ENCODE peak calls at places on chromosomes 1 and 21, in seven cellular contexts. O is neuronal stem cell, W is mesendoderm, S is IMR-90, Y is H9, A is H1, D is mesenchymal stem cell. U is an unnamed sample.

GRCh38 chr1:7384121-7384520 is 387.0 kb upstream of the VAMP3 start:
- DNase-seq in O (no peak), W (no peak), S (no peak), Y (peak), A (peak), D (no peak), U (no peak)

GRCh38 chr1:15296602-15297321 is 49.7 kb downstream of the FHAD1 start:
- DNase-seq in O (no peak), W (no peak), S (peak), Y (no peak), A (no peak), D (no peak), U (no peak)

GRCh38 chr1:115454835-115455511 is 116.9 kb upstream of the NGF start:
- DNase-seq in O (no peak), W (no peak), S (peak), Y (no peak), A (no peak), D (no peak), U (no peak)

GRCh38 chr1:15680614-15681345 is 3.3 kb upstream of the PLEKHM2 start:
- DNase-seq in O (no peak), W (peak), S (peak), Y (no peak), A (no peak), D (peak), U (peak)

GRCh38 chr1:60425528-60425927 is 352.0 kb upstream of the C1orf87 start:
- DNase-seq in O (no peak), W (peak), S (no peak), Y (peak), A (no peak), D (no peak), U (no peak)

GRCh38 chr1:41558761-41559171 is 74.3 kb upstream of the EDN2 start:
- DNase-seq in O (no peak), W (no peak), S (no peak), Y (no peak), A (no peak), D (no peak), U (no peak)

GRCh38 chr1:3360158-3360440 is 94.4 kb upstream of the ARHGEF16 start:
- DNase-seq in O (no peak), W (no peak), S (no peak), Y (no peak), A (no peak), D (no peak), U (no peak)

GRCh38 chr1:196115641-196116040 is 492.6 kb downstream of the KCNT2 start:
- DNase-seq in O (no peak), W (peak), S (peak), Y (no peak), A (no peak), D (peak), U (peak)

GRCh38 chr1:35556494-35557117 is 597 bp downstream of the KIAA0319L start:
- DNase-seq in O (no peak), W (no peak), S (no peak), Y (no peak), A (no peak), D (no peak), U (no peak)

GRCh38 chr1:70616946-70617345 is 205.9 kb downstream of the CTH start:
- DNase-seq in O (no peak), W (no peak), S (no peak), Y (no peak), A (no peak), D (no peak), U (no peak)

GRCh38 chr1:51926171-51926812 is 47.8 kb upstream of the NRDC start:
- DNase-seq in O (peak), W (peak), S (peak), Y (peak), A (no peak), D (peak), U (peak)

GRCh38 chr1:3072178-3072947 is 3.4 kb downstream of the PRDM16 start:
- DNase-seq in O (no peak), W (no peak), S (no peak), Y (no peak), A (peak), D (no peak), U (no peak)

GRCh38 chr1:31690921-31691320 is 12.9 kb downstream of the COL16A1 start:
- DNase-seq in O (no peak), W (no peak), S (no peak), Y (no peak), A (no peak), D (no peak), U (no peak)

GRCh38 chr1:98965394-98965793 is 39.3 kb downstream of the PLPPR5 start:
- DNase-seq in O (no peak), W (no peak), S (no peak), Y (no peak), A (no peak), D (no peak), U (peak)
- H3K9ac ChIP-seq in O (no peak), W (no peak), S (no peak), Y (no peak), A (no peak), D (no peak), U (no peak)

GRCh38 chr21:44389335-44389734 is 35.9 kb downstream of the TRPM2 start:
- DNase-seq in O (no peak), W (no peak), S (no peak), Y (no peak), A (no peak), D (no peak), U (no peak)
- H2BK5ac ChIP-seq in O (no peak), W (no peak), S (no peak), Y (no peak), A (no peak), D (no peak), U (no peak)

DNA sequence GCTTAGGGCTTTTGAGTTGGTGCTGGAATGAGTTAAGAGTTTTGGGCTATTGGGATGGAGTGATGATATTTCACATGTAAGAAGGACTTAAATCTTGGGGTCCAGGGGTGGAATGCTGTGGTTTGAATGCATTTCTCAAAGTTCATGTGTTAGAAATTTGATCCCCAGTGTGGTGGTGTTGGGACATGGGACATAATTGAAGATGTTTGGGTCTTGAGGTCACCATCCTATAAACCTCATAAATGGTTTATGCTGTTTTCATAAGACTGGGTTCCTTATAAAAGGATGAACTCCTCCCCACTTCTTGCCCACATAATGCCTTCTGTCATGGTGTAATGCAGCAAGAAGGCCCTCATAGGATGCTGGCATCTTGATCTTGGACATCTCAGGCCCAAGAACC is 48.2 kb upstream of the NEK7 start:
- DNase-seq in O (no peak), W (no peak), S (no peak), Y (no peak), A (no peak), D (no peak), U (no peak)
- H4K8ac ChIP-seq in O (no peak), W (no peak), S (no peak), Y (no peak), A (no peak), D (no peak), U (no peak)

GRCh38 chr1:222053790-222054294 is 312.0 kb upstream of the DUSP10 start:
- DNase-seq in O (no peak), W (no peak), S (no peak), Y (no peak), A (no peak), D (no peak), U (no peak)
- H3K9ac ChIP-seq in O (no peak), W (no peak), S (no peak), Y (no peak), A (no peak), D (no peak), U (no peak)

GRCh38 chr1:247328311-247328710 is 3.4 kb downstream of the ZNF496 start:
- DNase-seq in O (no peak), W (no peak), S (no peak), Y (no peak), A (no peak), D (no peak), U (no peak)
- H2BK5ac ChIP-seq in O (no peak), W (no peak), S (no peak), Y (no peak), A (no peak), D (no peak), U (no peak)

GRCh38 chr1:37673920-37674319 is 18.4 kb upstream of the CDCA8 start:
- DNase-seq in O (no peak), W (no peak), S (no peak), Y (peak), A (no peak), D (no peak), U (no peak)
- H4K8ac ChIP-seq in O (no peak), W (no peak), S (no peak), Y (no peak), A (no peak), D (no peak), U (no peak)

GRCh38 chr1:155104605-155105534 is 22.8 kb upstream of the EFNA1 start:
- DNase-seq in O (no peak), W (no peak), S (no peak), Y (no peak), A (no peak), D (no peak), U (no peak)

GRCh38 chr1:155110381-155110780 is 17.3 kb upstream of the EFNA1 start:
- DNase-seq in O (no peak), W (no peak), S (no peak), Y (no peak), A (no peak), D (no peak), U (no peak)

GRCh38 chr1:155107309-155108283 is 20.1 kb upstream of the EFNA1 start:
- DNase-seq in O (no peak), W (no peak), S (no peak), Y (no peak), A (no peak), D (no peak), U (no peak)

GRCh38 chr1:155105604-155106011 is 22.1 kb upstream of the EFNA1 start:
- DNase-seq in O (no peak), W (no peak), S (no peak), Y (no peak), A (no peak), D (no peak), U (peak)

GRCh38 chr1:155106862-155107261 is 20.8 kb upstream of the EFNA1 start:
- DNase-seq in O (no peak), W (no peak), S (no peak), Y (no peak), A (no peak), D (no peak), U (no peak)
- H3K9ac ChIP-seq in O (no peak), W (no peak), S (no peak), Y (no peak), A (no peak), D (no peak), U (no peak)

GRCh38 chr1:73401666-73402065 is 796.3 kb downstream of the LRRIQ3 start:
- DNase-seq in O (no peak), W (peak), S (peak), Y (peak), A (no peak), D (no peak), U (no peak)
- H2BK5ac ChIP-seq in O (no peak), W (no peak), S (no peak), Y (no peak), A (no peak), D (no peak), U (no peak)

GRCh38 chr1:181011301-181012202 is 11.1 kb downstream of the STX6 start:
- DNase-seq in O (no peak), W (no peak), S (no peak), Y (no peak), A (no peak), D (peak), U (no peak)

GRCh38 chr1:181014431-181015257 is 8.0 kb downstream of the STX6 start:
- DNase-seq in O (no peak), W (no peak), S (no peak), Y (no peak), A (no peak), D (no peak), U (no peak)

GRCh38 chr1:181015258-181015630 is 7.4 kb downstream of the STX6 start:
- DNase-seq in O (no peak), W (no peak), S (no peak), Y (no peak), A (no peak), D (no peak), U (no peak)

GRCh38 chr1:181012203-181012520 is 10.5 kb downstream of the STX6 start:
- DNase-seq in O (no peak), W (no peak), S (no peak), Y (no peak), A (no peak), D (no peak), U (peak)

GRCh38 chr1:181013144-181013543 is 9.5 kb downstream of the STX6 start:
- DNase-seq in O (no peak), W (no peak), S (no peak), Y (no peak), A (no peak), D (no peak), U (no peak)
- H4K8ac ChIP-seq in O (no peak), W (no peak), S (no peak), Y (no peak), A (no peak), D (no peak), U (no peak)

DNA sequence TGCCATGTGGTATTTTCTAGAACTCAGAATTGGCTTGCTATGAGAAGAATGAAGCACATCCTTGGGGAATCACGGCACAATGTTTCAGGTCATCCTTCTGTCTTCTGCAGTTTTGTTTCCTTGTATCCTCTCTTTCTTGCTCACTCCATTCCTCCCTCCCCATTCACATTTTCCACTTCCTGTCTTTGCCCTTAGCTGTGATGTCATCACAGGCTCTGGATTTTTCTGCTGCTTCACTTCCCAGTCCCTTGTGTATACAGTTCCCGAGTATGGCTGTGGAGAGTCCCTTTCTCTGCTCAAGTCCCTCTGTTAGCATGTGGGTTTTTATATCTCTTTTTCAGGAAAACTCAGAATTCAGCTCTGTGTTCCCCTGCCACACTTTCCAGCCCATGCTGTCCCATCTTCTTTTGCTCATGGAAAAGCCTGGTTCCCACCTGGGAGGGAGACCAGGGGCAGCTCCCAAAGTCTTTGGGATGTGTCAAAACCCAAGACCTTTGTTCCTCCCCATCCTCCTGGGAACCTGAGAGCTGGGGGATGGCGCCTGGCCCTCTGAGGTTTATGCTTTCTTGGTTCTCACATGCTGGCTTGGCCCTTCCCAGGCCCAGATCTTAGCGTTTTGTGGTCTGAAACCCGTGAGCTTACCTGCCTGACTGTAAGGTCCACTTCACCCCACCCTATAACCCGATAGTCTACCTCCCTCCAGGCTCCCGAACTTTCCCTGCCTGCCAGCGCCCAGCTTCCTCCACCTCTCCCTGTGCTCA is 4.8 kb upstream of the RGS16 start:
- DNase-seq in O (no peak), W (no peak), S (peak), Y (no peak), A (no peak), D (peak), U (peak)
- H3K9ac ChIP-seq in O (no peak), W (no peak), S (no peak), Y (no peak), A (no peak), D (no peak), U (no peak)